ENCODE peak calls at places on chromosome 19, in ten cellular contexts. One of them, this sample, is unnamed.
A peak's percentile ranks its signal among the peaks of the same experiment; 100 is the strongest.

GRCh38 chr19:56110515-56111448 is 10.3 kb downstream of the ZNF787 start:
- DNase-seq in G401: no peak
- DNase-seq in progenitor cell of endocrine pancreas: no peak
- DNase-seq in HCT116: no peak
- DNase-seq in GM06990: no peak
- DNase-seq in NCI-H1105 treated with DMSO at 0.1 percent for 48 hours: no peak
- DNase-seq in Daoy: no peak
- DNase-seq in non-pigmented ciliary epithelial cell: no peak
- DNase-seq in stimulated activated naive CD8-positive, alpha-beta T cell treated with anti-CD3 and anti-CD28 coated beads, Interleukin-15, amount 100 ng/mL, for 72 hours: no peak
- DNase-seq in RPMI7951: no peak
- DNase-seq in this sample: no peak

GRCh38 chr19:19171821-19172532 is 1.9 kb upstream of the MEF2B start:
- DNase-seq in HCT116: no peak
- DNase-seq in NCI-H1105 treated with DMSO at 0.1 percent for 48 hours: no peak
- DNase-seq in Daoy: peak; percentile 23
- DNase-seq in progenitor cell of endocrine pancreas: no peak
- DNase-seq in RPMI7951: no peak
- DNase-seq in G401: no peak
- DNase-seq in GM06990: peak; percentile 66
- DNase-seq in non-pigmented ciliary epithelial cell: peak; percentile 14
- DNase-seq in stimulated activated naive CD8-positive, alpha-beta T cell treated with anti-CD3 and anti-CD28 coated beads, Interleukin-15, amount 100 ng/mL, for 72 hours: no peak
- DNase-seq in this sample: no peak

GRCh38 chr19:53870485-53870844 is 2.8 kb downstream of the MYADM start:
- DNase-seq in HCT116: no peak
- DNase-seq in G401: no peak
- DNase-seq in stimulated activated naive CD8-positive, alpha-beta T cell treated with anti-CD3 and anti-CD28 coated beads, Interleukin-15, amount 100 ng/mL, for 72 hours: no peak
- DNase-seq in Daoy: no peak
- DNase-seq in NCI-H1105 treated with DMSO at 0.1 percent for 48 hours: no peak
- DNase-seq in GM06990: no peak
- DNase-seq in RPMI7951: no peak
- DNase-seq in progenitor cell of endocrine pancreas: no peak
- DNase-seq in non-pigmented ciliary epithelial cell: no peak
- DNase-seq in this sample: no peak

GRCh38 chr19:16927883-16928282 is 39.1 kb downstream of the F2RL3 start:
- DNase-seq in NCI-H1105 treated with DMSO at 0.1 percent for 48 hours: no peak
- DNase-seq in GM06990: no peak
- DNase-seq in non-pigmented ciliary epithelial cell: no peak
- DNase-seq in G401: no peak
- DNase-seq in progenitor cell of endocrine pancreas: no peak
- DNase-seq in Daoy: no peak
- DNase-seq in HCT116: no peak
- DNase-seq in RPMI7951: no peak
- DNase-seq in stimulated activated naive CD8-positive, alpha-beta T cell treated with anti-CD3 and anti-CD28 coated beads, Interleukin-15, amount 100 ng/mL, for 72 hours: no peak
- DNase-seq in this sample: no peak

GRCh38 chr19:29849234-29849633 is 37.4 kb downstream of the CCNE1 start:
- DNase-seq in G401: no peak
- DNase-seq in progenitor cell of endocrine pancreas: no peak
- DNase-seq in NCI-H1105 treated with DMSO at 0.1 percent for 48 hours: no peak
- DNase-seq in GM06990: no peak
- DNase-seq in RPMI7951: no peak
- DNase-seq in stimulated activated naive CD8-positive, alpha-beta T cell treated with anti-CD3 and anti-CD28 coated beads, Interleukin-15, amount 100 ng/mL, for 72 hours: no peak
- DNase-seq in HCT116: no peak
- DNase-seq in non-pigmented ciliary epithelial cell: no peak
- DNase-seq in Daoy: no peak
- DNase-seq in this sample: no peak

GRCh38 chr19:32176591-32176990 is 168.8 kb upstream of the ZNF507 start:
- DNase-seq in Daoy: no peak
- DNase-seq in stimulated activated naive CD8-positive, alpha-beta T cell treated with anti-CD3 and anti-CD28 coated beads, Interleukin-15, amount 100 ng/mL, for 72 hours: no peak
- DNase-seq in HCT116: no peak
- DNase-seq in non-pigmented ciliary epithelial cell: no peak
- DNase-seq in NCI-H1105 treated with DMSO at 0.1 percent for 48 hours: no peak
- DNase-seq in GM06990: no peak
- DNase-seq in progenitor cell of endocrine pancreas: no peak
- DNase-seq in RPMI7951: no peak
- DNase-seq in G401: no peak
- DNase-seq in this sample: no peak

GRCh38 chr19:14004619-14005380 is 1.3 kb downstream of the RFX1 start:
- DNase-seq in progenitor cell of endocrine pancreas: no peak
- DNase-seq in RPMI7951: no peak
- DNase-seq in Daoy: no peak
- DNase-seq in GM06990: no peak
- DNase-seq in non-pigmented ciliary epithelial cell: no peak
- DNase-seq in NCI-H1105 treated with DMSO at 0.1 percent for 48 hours: no peak
- DNase-seq in HCT116: no peak
- DNase-seq in G401: peak; percentile 58
- DNase-seq in stimulated activated naive CD8-positive, alpha-beta T cell treated with anti-CD3 and anti-CD28 coated beads, Interleukin-15, amount 100 ng/mL, for 72 hours: no peak
- DNase-seq in this sample: no peak

GRCh38 chr19:14432817-14433453 is at the start of gene PKN1:
- DNase-seq in GM06990: peak; percentile 71
- DNase-seq in G401: peak; percentile 49
- DNase-seq in RPMI7951: peak; percentile 36
- DNase-seq in HCT116: no peak
- DNase-seq in non-pigmented ciliary epithelial cell: no peak
- DNase-seq in NCI-H1105 treated with DMSO at 0.1 percent for 48 hours: peak; percentile 54
- DNase-seq in progenitor cell of endocrine pancreas: peak; percentile 64
- DNase-seq in stimulated activated naive CD8-positive, alpha-beta T cell treated with anti-CD3 and anti-CD28 coated beads, Interleukin-15, amount 100 ng/mL, for 72 hours: peak; percentile 64
- DNase-seq in Daoy: peak; percentile 65
- DNase-seq in this sample: no peak

GRCh38 chr19:17348700-17349099 is 11.3 kb downstream of the GTPBP3 start:
- DNase-seq in NCI-H1105 treated with DMSO at 0.1 percent for 48 hours: no peak
- DNase-seq in HCT116: no peak
- DNase-seq in G401: no peak
- DNase-seq in Daoy: peak; percentile 90
- DNase-seq in stimulated activated naive CD8-positive, alpha-beta T cell treated with anti-CD3 and anti-CD28 coated beads, Interleukin-15, amount 100 ng/mL, for 72 hours: no peak
- DNase-seq in non-pigmented ciliary epithelial cell: no peak
- DNase-seq in RPMI7951: peak; percentile 98
- DNase-seq in GM06990: no peak
- DNase-seq in progenitor cell of endocrine pancreas: no peak
- DNase-seq in this sample: no peak

GRCh38 chr19:5553892-5554291 is 13.9 kb downstream of the TINCR start:
- DNase-seq in NCI-H1105 treated with DMSO at 0.1 percent for 48 hours: no peak
- DNase-seq in HCT116: no peak
- DNase-seq in non-pigmented ciliary epithelial cell: no peak
- DNase-seq in RPMI7951: no peak
- DNase-seq in Daoy: no peak
- DNase-seq in stimulated activated naive CD8-positive, alpha-beta T cell treated with anti-CD3 and anti-CD28 coated beads, Interleukin-15, amount 100 ng/mL, for 72 hours: no peak
- DNase-seq in GM06990: no peak
- DNase-seq in G401: no peak
- DNase-seq in progenitor cell of endocrine pancreas: no peak
- DNase-seq in this sample: no peak

GRCh38 chr19:11538232-11539036 is at the start of gene CNN1:
- DNase-seq in NCI-H1105 treated with DMSO at 0.1 percent for 48 hours: no peak
- DNase-seq in HCT116: no peak
- DNase-seq in RPMI7951: no peak
- DNase-seq in GM06990: no peak
- DNase-seq in Daoy: peak; percentile 74
- DNase-seq in G401: peak; percentile 18
- DNase-seq in progenitor cell of endocrine pancreas: no peak
- DNase-seq in stimulated activated naive CD8-positive, alpha-beta T cell treated with anti-CD3 and anti-CD28 coated beads, Interleukin-15, amount 100 ng/mL, for 72 hours: no peak
- DNase-seq in non-pigmented ciliary epithelial cell: peak; percentile 61
- DNase-seq in this sample: no peak

GRCh38 chr19:39126593-39127187 is 1.1 kb downstream of the PAK4 start:
- DNase-seq in NCI-H1105 treated with DMSO at 0.1 percent for 48 hours: no peak
- DNase-seq in non-pigmented ciliary epithelial cell: no peak
- DNase-seq in GM06990: no peak
- DNase-seq in RPMI7951: peak; percentile 9
- DNase-seq in Daoy: peak; percentile 59
- DNase-seq in stimulated activated naive CD8-positive, alpha-beta T cell treated with anti-CD3 and anti-CD28 coated beads, Interleukin-15, amount 100 ng/mL, for 72 hours: no peak
- DNase-seq in HCT116: no peak
- DNase-seq in progenitor cell of endocrine pancreas: no peak
- DNase-seq in G401: peak; percentile 30
- DNase-seq in this sample: no peak

GRCh38 chr19:57830071-57830602 is at the start of gene ZNF587B:
- DNase-seq in stimulated activated naive CD8-positive, alpha-beta T cell treated with anti-CD3 and anti-CD28 coated beads, Interleukin-15, amount 100 ng/mL, for 72 hours: no peak
- DNase-seq in progenitor cell of endocrine pancreas: peak; percentile 78
- DNase-seq in Daoy: peak; percentile 44
- DNase-seq in GM06990: peak; percentile 18
- DNase-seq in non-pigmented ciliary epithelial cell: no peak
- DNase-seq in RPMI7951: no peak
- DNase-seq in NCI-H1105 treated with DMSO at 0.1 percent for 48 hours: peak; percentile 7
- DNase-seq in G401: peak; percentile 93
- DNase-seq in HCT116: peak; percentile 36
- DNase-seq in this sample: no peak

This sample was measured in HS-5.